ENCODE peak calls at places on chromosome 19, in six cellular contexts. J is gastrocnemius medialis; W is activated naive CD4-positive, alpha-beta T cell; C is fibroblast of pulmonary artery; M is NCI-H345; K is cardiac fibroblast. N is an unnamed sample.

GRCh38 chr19:32824906-32825608 is 44.5 kb downstream of the SLC7A9 start:
- DNase-seq in C (no peak), W (no peak), K (no peak), M (peak), J (no peak), N (peak)

GRCh38 chr19:5149508-5149907 is 180.6 kb downstream of the KDM4B start:
- DNase-seq in M (no peak), W (no peak), K (no peak), C (no peak), J (no peak), N (no peak)

GRCh38 chr19:21143846-21144245 is 2.0 kb downstream of the ZNF431 start:
- DNase-seq in W (no peak), M (no peak), K (no peak), J (no peak), C (no peak), N (no peak)

GRCh38 chr19:42529248-42529764 is 1.0 kb upstream of the CEACAM1 start:
- DNase-seq in C (peak), K (peak), J (no peak), M (peak), W (peak), N (peak)

GRCh38 chr19:14476663-14477401 is 1.7 kb upstream of the PTGER1 start:
- DNase-seq in W (no peak), C (peak), M (no peak), K (peak), J (no peak), N (no peak)

GRCh38 chr19:8611391-8611883 is 922 bp upstream of the ADAMTS10 start:
- DNase-seq in K (peak), W (no peak), M (no peak), C (no peak), J (no peak), N (no peak)

GRCh38 chr19:15286688-15287355 is 45.5 kb downstream of the BRD4 start:
- DNase-seq in M (no peak), C (no peak), J (no peak), W (no peak), K (no peak), N (no peak)

GRCh38 chr19:54183431-54183830 is 5.9 kb downstream of the MBOAT7 start:
- DNase-seq in K (no peak), J (no peak), W (no peak), M (no peak), C (no peak), N (no peak)

GRCh38 chr19:747432-748273 is 3.3 kb upstream of the MISP start:
- DNase-seq in J (no peak), W (no peak), C (no peak), M (no peak), K (no peak), N (no peak)

GRCh38 chr19:11306337-11306736 is 10.4 kb downstream of the TSPAN16 start:
- DNase-seq in W (no peak), M (no peak), J (no peak), C (no peak), K (no peak), N (no peak)

GRCh38 chr19:50553134-50553703 is 15.0 kb downstream of the LRRC4B start:
- DNase-seq in C (no peak), J (no peak), K (no peak), M (no peak), W (no peak), N (no peak)

GRCh38 chr19:55383279-55383788 is 758 bp downstream of the TMEM238 start:
- DNase-seq in M (no peak), K (no peak), W (no peak), C (no peak), J (no peak), N (no peak)

GRCh38 chr19:44891016-44891882 is at the start of gene TOMM40:
- DNase-seq in J (no peak), C (peak), M (peak), W (no peak), K (no peak), N (peak)

GRCh38 chr19:38290631-38291147 is 13.4 kb upstream of the C19orf33 start:
- DNase-seq in C (peak), M (no peak), J (no peak), W (no peak), K (peak), N (no peak)

GRCh38 chr19:492091-492531 is 4.2 kb upstream of the MADCAM1 start:
- DNase-seq in J (no peak), W (peak), K (no peak), M (no peak), C (no peak), N (no peak)

GRCh38 chr19:8569066-8569761 is 8.0 kb downstream of the MYO1F start:
- DNase-seq in C (peak), M (no peak), K (peak), W (no peak), J (no peak), N (no peak)

GRCh38 chr19:12478234-12478941 is 6.2 kb downstream of the ZNF709 start:
- DNase-seq in W (no peak), C (no peak), K (no peak), M (no peak), J (no peak), N (no peak)

GRCh38 chr19:19597809-19598306 is 20.6 kb downstream of the PBX4 start:
- DNase-seq in W (peak), M (no peak), K (peak), C (no peak), J (no peak), N (no peak)

GRCh38 chr19:45772912-45773311 is 3.9 kb upstream of the SIX5 start:
- DNase-seq in J (no peak), C (no peak), K (no peak), W (no peak), M (no peak), N (no peak)

GRCh38 chr19:22976248-22976647 is 26.7 kb downstream of the ZNF728 start:
- DNase-seq in C (no peak), K (no peak), W (no peak), J (no peak), M (no peak), N (no peak)

GRCh38 chr19:52248256-52248655 is 21.1 kb upstream of the ZNF766 start:
- DNase-seq in J (peak), M (peak), C (peak), K (peak), W (peak), N (peak)

GRCh38 chr19:41407271-41407670 is 9.7 kb downstream of the BCKDHA start:
- DNase-seq in M (no peak), C (peak), W (no peak), J (no peak), K (peak), N (no peak)

GRCh38 chr19:8074501-8074900 is 21.9 kb downstream of the CCL25 start:
- DNase-seq in K (no peak), W (no peak), C (no peak), J (no peak), M (no peak), N (no peak)

GRCh38 chr19:16888629-16889371 is at the start of gene F2RL3:
- DNase-seq in J (no peak), C (peak), K (peak), M (no peak), W (no peak), N (no peak)

GRCh38 chr19:925912-926594 is at the start of gene ARID3A:
- DNase-seq in J (peak), C (peak), M (peak), W (no peak), K (peak), N (peak)

GRCh38 chr19:54644056-54644455 is 13.8 kb downstream of the LILRB1 start:
- DNase-seq in C (no peak), M (no peak), W (no peak), J (no peak), K (no peak), N (no peak)

GRCh38 chr19:38037151-38037611 is 130.2 kb downstream of the SIPA1L3 start:
- DNase-seq in J (no peak), C (no peak), W (no peak), M (peak), K (no peak), N (no peak)

GRCh38 chr19:18784786-18785120 is 6.4 kb downstream of the COMP start:
- DNase-seq in C (no peak), K (no peak), W (no peak), J (no peak), M (no peak), N (no peak)

GRCh38 chr19:45152504-45153338 is 8.1 kb downstream of the NKPD1 start:
- DNase-seq in J (peak), K (peak), W (no peak), M (peak), C (peak), N (no peak)

N was measured in neural crest cell.